ENCODE peak calls at places on chromosome 14, in four cellular contexts. O is GM12892, Q is breast epithelium, B is endothelial cell of umbilical vein. X is an unnamed sample.

GRCh38 chr14:58501214-58501816 is 73.8 kb downstream of the KIAA0586 start:
- DNase-seq in O (no peak), Q (no peak), B (peak; percentile 67), X (no peak)

GRCh38 chr14:51850651-51851050 is 9.8 kb upstream of the GNG2 start:
- DNase-seq in O (no peak), Q (no peak), B (no peak), X (no peak)

GRCh38 chr14:79278798-79279644 is 932.3 kb downstream of the DIO2 start:
- DNase-seq in O (no peak), Q (peak; percentile 83), B (peak; percentile 83), X (no peak)

GRCh38 chr14:93944348-93945069 is 17.4 kb downstream of the FAM181A start:
- DNase-seq in O (no peak), Q (no peak), B (no peak), X (peak; percentile 56)

GRCh38 chr14:94112513-94113060 is 2.1 kb downstream of the IFI27 start:
- DNase-seq in O (no peak), Q (no peak), B (no peak), X (no peak)

GRCh38 chr14:25911831-25912230 is 686.0 kb downstream of the NOVA1 start:
- DNase-seq in O (no peak), Q (no peak), B (no peak), X (peak; percentile 31)

GRCh38 chr14:98913967-98914620 is 357.9 kb downstream of the BCL11B start:
- DNase-seq in O (no peak), Q (no peak), B (no peak), X (no peak)

GRCh38 chr14:102941419-102942011 is 19.1 kb downstream of the AMN start:
- DNase-seq in O (no peak), Q (no peak), B (no peak), X (no peak)

GRCh38 chr14:70663707-70664179 is 22.0 kb downstream of the TTC9 start:
- DNase-seq in O (no peak), Q (no peak), B (no peak), X (no peak)

GRCh38 chr14:68361231-68361630 is 431.6 kb downstream of the ZFP36L1 start:
- DNase-seq in O (no peak), Q (no peak), B (peak; percentile 73), X (no peak)

DNA sequence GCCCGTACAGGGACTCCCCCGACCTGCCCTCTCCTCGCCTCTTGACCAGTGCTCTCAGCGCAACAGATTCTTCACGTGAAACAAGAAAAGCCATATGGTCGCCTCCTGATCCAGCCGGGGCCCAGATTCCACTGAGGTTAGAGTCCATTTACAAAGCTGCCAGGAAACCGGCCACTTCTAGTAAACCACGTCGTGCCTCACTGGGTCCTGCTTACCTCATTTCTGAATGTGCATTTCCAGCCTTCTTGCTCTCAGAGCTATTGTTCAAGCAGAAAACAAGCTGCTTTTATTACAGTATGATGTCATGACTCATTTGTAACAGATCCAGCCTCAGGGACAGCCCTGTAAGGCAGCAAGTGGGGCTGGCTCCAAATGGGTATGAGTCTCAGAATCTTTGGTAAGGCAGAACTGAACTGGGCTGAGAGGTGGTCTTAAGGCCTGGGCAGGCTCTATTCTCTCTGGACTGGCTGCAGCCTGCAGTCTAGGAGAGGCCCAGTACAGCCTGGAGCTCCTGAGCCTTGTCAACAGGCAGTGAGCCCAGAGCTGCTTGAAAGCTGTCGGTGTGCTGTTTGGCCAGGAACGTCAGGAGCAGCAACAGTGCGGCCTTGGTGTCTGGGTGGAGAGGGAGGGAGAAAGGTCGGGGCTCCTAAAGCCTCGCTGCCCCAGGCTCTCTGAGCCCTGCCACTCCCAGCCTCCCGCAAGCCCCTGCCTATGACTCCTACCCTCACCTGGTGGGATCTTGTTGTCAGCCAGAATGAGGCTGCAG is 8.3 kb downstream of the REC8 start:
- DNase-seq in O (no peak), Q (no peak), B (peak; percentile 50), X (peak; percentile 41)
- TF ChIP-seq POLR2AphosphoS5 in O (peak; percentile 53), Q (no peak), B (no peak), X (no peak)

GRCh38 chr14:104687601-104688504 is 1.6 kb upstream of the INF2 start:
- DNase-seq in O (no peak), Q (peak; percentile 88), B (no peak), X (no peak)
- TF ChIP-seq POLR2AphosphoS5 in O (no peak), Q (no peak), B (no peak), X (peak; percentile 49)

DNA sequence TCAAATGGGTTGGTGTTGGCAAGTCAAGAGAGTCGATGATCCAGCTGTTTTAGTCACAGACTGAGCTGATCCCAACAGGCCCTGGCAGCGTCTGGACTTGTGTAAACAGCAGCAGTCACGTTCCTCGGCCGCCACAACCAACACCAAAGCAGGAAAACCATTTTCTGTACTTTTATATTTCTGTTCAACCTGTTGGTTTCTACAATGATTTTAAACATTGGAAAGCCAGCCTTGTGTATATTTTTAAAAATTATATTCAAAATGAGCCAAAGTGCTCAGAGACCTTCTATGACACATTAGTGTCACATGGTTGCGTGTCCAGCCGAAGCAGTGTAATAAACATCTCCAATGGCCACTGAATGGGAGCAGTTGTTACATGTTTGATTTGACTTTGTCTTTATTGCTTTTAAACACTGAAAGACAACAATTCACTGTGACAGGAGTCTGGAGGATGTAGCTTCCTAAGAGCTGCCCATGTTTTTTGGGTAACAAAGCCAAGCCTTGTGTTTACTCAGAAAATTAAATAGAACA is 5.9 kb upstream of the SIVA1 start:
- DNase-seq in O (no peak), Q (no peak), B (no peak), X (peak; percentile 46)
- TF ChIP-seq POLR2AphosphoS5 in O (no peak), Q (no peak), B (no peak), X (no peak)

DNA sequence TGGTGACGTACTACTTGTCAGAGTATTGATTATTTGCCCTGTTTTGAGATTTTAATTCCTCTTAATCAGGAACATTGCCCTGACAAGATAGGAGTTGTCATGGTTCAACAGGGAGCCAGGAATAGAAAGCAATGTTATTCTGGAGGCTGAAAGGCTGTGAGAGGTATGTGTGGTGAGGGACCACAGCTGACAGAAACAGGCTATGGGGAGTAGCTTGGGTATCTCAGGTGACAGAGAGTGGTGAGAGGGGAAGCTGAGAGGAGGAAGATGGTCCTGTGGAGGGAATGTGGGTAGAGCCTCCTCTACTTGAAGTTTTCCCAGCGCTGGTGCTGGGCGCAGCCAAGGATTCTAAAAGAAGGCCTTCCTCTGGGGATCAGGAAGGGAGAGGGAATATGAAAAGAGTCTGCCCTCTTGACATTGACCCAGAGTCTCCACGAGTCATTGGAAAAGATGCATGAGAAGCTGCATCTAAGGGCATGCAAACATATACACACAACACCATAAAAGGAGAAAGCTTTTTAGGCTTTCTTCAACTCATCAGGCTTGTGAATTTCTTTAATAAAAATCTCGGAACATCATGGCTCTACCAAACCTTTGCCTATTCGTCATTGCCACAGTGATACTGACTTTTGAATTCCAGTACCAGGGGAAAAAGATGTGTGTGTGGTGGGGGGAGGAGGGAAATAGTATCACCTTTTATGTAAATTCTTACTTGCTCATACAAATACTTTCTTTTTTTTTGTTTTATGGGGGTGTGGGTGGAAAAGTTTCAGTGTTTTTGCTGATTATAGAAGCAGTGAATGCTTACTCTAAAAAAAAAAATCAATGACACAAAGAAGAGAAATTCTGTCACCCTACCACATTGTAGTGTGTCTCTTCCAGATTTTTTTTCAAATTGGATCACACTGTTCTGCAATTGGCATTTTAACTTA is 39.9 kb upstream of the DHRS7 start:
- DNase-seq in O (no peak), Q (no peak), B (no peak), X (no peak)
- TF ChIP-seq POLR2AphosphoS5 in O (no peak), Q (no peak), B (no peak), X (no peak)

DNA sequence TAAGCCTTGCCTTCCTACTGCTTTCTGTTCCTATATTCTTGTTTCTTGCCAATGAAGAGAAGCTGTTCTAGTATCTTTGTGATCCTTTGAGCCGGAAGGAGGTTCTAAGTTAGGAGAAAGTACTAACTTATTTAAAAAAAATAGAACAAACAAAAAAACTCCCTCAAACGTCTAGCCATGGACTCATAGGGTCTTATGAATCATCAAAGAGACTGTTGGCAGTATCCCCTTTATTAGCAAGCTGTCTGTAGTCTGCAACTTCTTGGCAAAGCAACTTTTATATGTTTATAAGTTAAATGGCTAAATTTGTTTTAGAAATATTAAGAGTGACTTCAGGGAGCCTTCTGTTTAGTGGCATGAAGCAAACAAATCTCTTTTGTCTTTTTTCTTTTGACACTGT is 291.9 kb downstream of the FUT8 start:
- DNase-seq in O (no peak), Q (no peak), B (no peak), X (no peak)
- TF ChIP-seq POLR2AphosphoS5 in O (no peak), Q (no peak), B (no peak), X (no peak)

DNA sequence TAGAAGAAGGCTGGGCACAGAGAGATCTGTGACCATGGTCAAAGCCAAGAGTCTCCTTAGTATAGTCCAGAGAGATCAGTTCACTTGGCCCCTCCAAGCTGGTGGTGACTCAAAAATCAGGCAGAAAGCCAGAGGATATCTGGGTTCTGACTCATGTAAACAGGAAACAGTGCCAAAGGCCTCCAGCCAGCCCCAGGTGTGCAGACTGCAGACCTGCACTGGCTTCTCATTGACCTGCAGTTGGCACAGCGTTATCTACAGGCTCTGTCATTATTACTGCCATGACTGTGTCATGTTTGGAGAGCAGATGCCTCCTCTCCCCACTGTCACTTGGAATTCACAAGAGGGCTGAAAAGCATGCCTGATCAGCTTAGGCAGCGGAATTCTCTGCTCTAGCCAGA is 295.7 kb upstream of the PRKD1 start:
- DNase-seq in O (no peak), Q (peak; percentile 61), B (peak; percentile 97), X (no peak)
- TF ChIP-seq POLR2AphosphoS5 in O (no peak), Q (peak; percentile 60), B (peak; percentile 95), X (no peak)